ENCODE peak calls at places on chromosomes 13 and 19, in ten cellular contexts. G is K562; U is tibial artery; L is transverse colon; Q is SJSA1; Y is naive thymus-derived CD4-positive, alpha-beta T cell; V is esophagus squamous epithelium; I is uterus; W is left ventricle myocardium inferior; Z is neuronal stem cell. C is an unnamed sample. For H3K4me1, the result is how much of the 10 kb centered on the place peaks cover.

GRCh38 chr13:23018143-23018542 is 162.6 kb upstream of the SGCG start:
- DNase-seq in G (no peak), U (no peak), L (no peak), Q (no peak), Y (no peak), V (no peak), I (no peak), W (no peak), Z (no peak), C (no peak)

GRCh38 chr19:54551293-54551692 is 22.3 kb upstream of the LILRA2 start:
- DNase-seq in G (no peak), U (no peak), L (no peak), Q (no peak), Y (no peak), V (no peak), I (no peak), W (no peak), Z (no peak), C (peak)

GRCh38 chr13:20149762-20150161 is 11.1 kb downstream of the GJA3 start:
- DNase-seq in G (no peak), U (no peak), L (no peak), Q (no peak), Y (no peak), V (no peak), I (no peak), W (no peak), Z (no peak), C (no peak)

GRCh38 chr13:90177519-90177918 is 1170.0 kb upstream of the MIR17HG start:
- DNase-seq in G (no peak), U (no peak), L (no peak), Q (no peak), Y (no peak), V (no peak), I (no peak), W (no peak), Z (no peak), C (no peak)

GRCh38 chr13:44680746-44681355 is 104.7 kb upstream of the TSC22D1 start:
- DNase-seq in G (no peak), U (no peak), L (no peak), Q (no peak), Y (no peak), V (no peak), I (no peak), W (no peak), Z (no peak), C (no peak)

GRCh38 chr13:114047358-114047881 is 73.5 kb upstream of the C13orf46 start:
- DNase-seq in G (peak), U (no peak), L (peak), Q (no peak), Y (no peak), V (no peak), I (peak), W (no peak), Z (no peak), C (no peak)

GRCh38 chr13:71355010-71355409 is 512.0 kb downstream of the DACH1 start:
- DNase-seq in G (no peak), U (no peak), L (no peak), Q (no peak), Y (no peak), V (no peak), I (no peak), W (no peak), Z (no peak), C (no peak)

GRCh38 chr13:108920137-108920536 is 290.7 kb downstream of the MYO16 start:
- DNase-seq in G (no peak), U (no peak), L (no peak), Q (no peak), Y (no peak), V (no peak), I (no peak), W (no peak), Z (no peak), C (no peak)

GRCh38 chr13:76331948-76332712 is 554.1 kb downstream of the KCTD12 start:
- DNase-seq in G (no peak), U (no peak), L (no peak), Q (no peak), Y (no peak), V (no peak), I (no peak), W (no peak), Z (no peak), C (no peak)

GRCh38 chr13:68988176-68988575 is 1119.5 kb upstream of the ATXN8OS start:
- DNase-seq in G (no peak), U (no peak), L (no peak), Q (no peak), Y (no peak), V (no peak), I (no peak), W (no peak), Z (no peak), C (no peak)

GRCh38 chr19:11481777-11482383 is 1.0 kb upstream of the ELAVL3 start:
- DNase-seq in G (peak), U (peak), L (peak), Q (peak), Y (peak), V (no peak), I (peak), W (peak), Z (peak), C (peak)

GRCh38 chr19:19224150-19224851 is 12.5 kb downstream of the NCAN start:
- DNase-seq in G (no peak), U (no peak), L (no peak), Q (no peak), Y (no peak), V (no peak), I (no peak), W (no peak), Z (no peak), C (no peak)

GRCh38 chr13:31200636-31200970 is 828 bp downstream of the B3GLCT start:
- DNase-seq in G (peak), U (peak), L (peak), Q (peak), Y (no peak), V (no peak), I (peak), W (peak), Z (peak), C (peak)

GRCh38 chr19:14677464-14677863 is 2.8 kb upstream of the ADGRE3 start:
- DNase-seq in G (no peak), U (no peak), L (no peak), Q (no peak), Y (no peak), V (no peak), I (no peak), W (no peak), Z (no peak), C (no peak)

GRCh38 chr19:4647676-4648644 is 8.6 kb downstream of the TNFAIP8L1 start:
- DNase-seq in G (no peak), U (no peak), L (no peak), Q (no peak), Y (no peak), V (no peak), I (peak), W (peak), Z (no peak), C (no peak)

GRCh38 chr19:45517641-45518468 is 10.6 kb downstream of the VASP start:
- DNase-seq in G (no peak), U (no peak), L (no peak), Q (no peak), Y (no peak), V (no peak), I (no peak), W (no peak), Z (no peak), C (no peak)

GRCh38 chr13:93603043-93603442 is 376.4 kb downstream of the GPC6 start:
- DNase-seq in G (no peak), U (no peak), L (no peak), Q (peak), Y (no peak), V (no peak), I (no peak), W (no peak), Z (no peak), C (no peak)

GRCh38 chr13:85406269-85406975 is 392.8 kb downstream of the SLITRK6 start:
- DNase-seq in G (no peak), U (no peak), L (no peak), Q (no peak), Y (no peak), V (no peak), I (no peak), W (no peak), Z (no peak), C (no peak)

GRCh38 chr13:50127017-50127725 is 111.9 kb downstream of the KCNRG start:
- DNase-seq in G (no peak), U (peak), L (peak), Q (no peak), Y (peak), V (no peak), I (peak), W (peak), Z (peak), C (peak)

GRCh38 chr13:33445024-33445423 is 159.5 kb upstream of the STARD13 start:
- DNase-seq in G (no peak), U (no peak), L (no peak), Q (no peak), Y (no peak), V (no peak), I (no peak), W (no peak), Z (no peak), C (no peak)

GRCh38 chr19:46442808-46443450 is 14.2 kb upstream of the PNMA8C start:
- DNase-seq in G (no peak), U (peak), L (no peak), Q (peak), Y (no peak), V (no peak), I (peak), W (no peak), Z (no peak), C (no peak)

GRCh38 chr19:3068071-3068470 is 5.8 kb upstream of the TLE5 start:
- DNase-seq in G (no peak), U (peak), L (no peak), Q (no peak), Y (no peak), V (no peak), I (no peak), W (no peak), Z (no peak), C (no peak)

GRCh38 chr19:47595937-47596336 is 13.0 kb upstream of the BICRA start:
- DNase-seq in G (no peak), U (no peak), L (no peak), Q (no peak), Y (no peak), V (no peak), I (no peak), W (no peak), Z (no peak), C (no peak)

GRCh38 chr13:99800004-99800403 is 171.6 kb downstream of the ZIC5 start:
- DNase-seq in G (peak), U (no peak), L (no peak), Q (no peak), Y (no peak), V (no peak), I (no peak), W (no peak), Z (no peak), C (no peak)

GRCh38 chr13:20394506-20394905 is 131.2 kb downstream of the CRYL1 start:
- DNase-seq in G (no peak), U (no peak), L (no peak), Q (no peak), Y (no peak), V (no peak), I (no peak), W (no peak), Z (no peak), C (no peak)

GRCh38 chr13:79679334-79679733 is 198.4 kb downstream of the NDFIP2 start:
- DNase-seq in G (peak), U (peak), L (peak), Q (peak), Y (no peak), V (no peak), I (peak), W (peak), Z (peak), C (peak)

GRCh38 chr13:50481936-50482335 is 361.6 kb downstream of the DLEU7 start:
- DNase-seq in G (no peak), U (no peak), L (no peak), Q (no peak), Y (no peak), V (no peak), I (no peak), W (no peak), Z (no peak), C (no peak)

GRCh38 chr13:79423340-79423739 is 17.3 kb upstream of the RBM26 start:
- DNase-seq in G (no peak), U (no peak), L (no peak), Q (no peak), Y (no peak), V (no peak), I (no peak), W (no peak), Z (no peak), C (no peak)

GRCh38 chr13:106814389-106814903 is 246.5 kb upstream of the ARGLU1 start:
- DNase-seq in G (no peak), U (no peak), L (no peak), Q (no peak), Y (no peak), V (no peak), I (no peak), W (no peak), Z (no peak), C (no peak)

GRCh38 chr13:105410602-105411001 is 1124.9 kb downstream of the EFNB2 start:
- DNase-seq in G (peak), U (no peak), L (peak), Q (peak), Y (no peak), V (no peak), I (peak), W (peak), Z (peak), C (no peak)

GRCh38 chr13:73740681-73741080 is 393.5 kb downstream of the KLF12 start:
- DNase-seq in G (no peak), U (no peak), L (no peak), Q (no peak), Y (no peak), V (no peak), I (no peak), W (no peak), Z (no peak), C (no peak)

GRCh38 chr13:73738626-73739025 is 395.6 kb downstream of the KLF12 start:
- DNase-seq in G (no peak), U (no peak), L (no peak), Q (no peak), Y (no peak), V (no peak), I (no peak), W (no peak), Z (no peak), C (no peak)

GRCh38 chr13:73741742-73742141 is 392.5 kb downstream of the KLF12 start:
- DNase-seq in G (no peak), U (no peak), L (no peak), Q (no peak), Y (no peak), V (no peak), I (no peak), W (no peak), Z (no peak), C (no peak)

GRCh38 chr13:73737214-73737613 is 397.0 kb downstream of the KLF12 start:
- DNase-seq in G (no peak), U (no peak), L (no peak), Q (no peak), Y (no peak), V (no peak), I (no peak), W (no peak), Z (no peak), C (no peak)

DNA sequence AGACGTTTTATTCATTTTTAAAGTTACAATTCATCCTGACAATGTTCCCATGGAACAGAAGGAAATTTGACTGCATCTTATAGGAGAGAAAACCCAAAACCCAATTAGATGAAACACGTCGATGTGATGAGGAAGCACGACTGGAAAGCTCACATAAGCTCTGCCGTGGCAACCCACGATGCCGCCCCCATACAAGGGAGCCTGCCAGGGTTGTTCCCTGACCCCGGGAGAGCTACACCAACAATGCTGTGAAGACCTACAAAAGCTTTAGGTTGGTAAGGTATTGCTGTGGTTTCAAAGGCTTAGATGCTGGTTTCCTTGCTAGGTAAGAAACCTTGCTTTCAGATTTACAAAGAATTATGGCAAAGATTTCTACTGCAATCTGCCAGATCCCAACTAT is 393.1 kb downstream of the KLF12 start:
- DNase-seq in G (no peak), U (no peak), L (no peak), Q (no peak), Y (no peak), V (no peak), I (no peak), W (no peak), Z (no peak), C (no peak)
- H3K4me3 ChIP-seq in G (no peak), U (no peak), L (peak), Q (no peak), Y (peak), V (no peak), I (no peak), W (peak), Z (no peak), C (no peak)

DNA sequence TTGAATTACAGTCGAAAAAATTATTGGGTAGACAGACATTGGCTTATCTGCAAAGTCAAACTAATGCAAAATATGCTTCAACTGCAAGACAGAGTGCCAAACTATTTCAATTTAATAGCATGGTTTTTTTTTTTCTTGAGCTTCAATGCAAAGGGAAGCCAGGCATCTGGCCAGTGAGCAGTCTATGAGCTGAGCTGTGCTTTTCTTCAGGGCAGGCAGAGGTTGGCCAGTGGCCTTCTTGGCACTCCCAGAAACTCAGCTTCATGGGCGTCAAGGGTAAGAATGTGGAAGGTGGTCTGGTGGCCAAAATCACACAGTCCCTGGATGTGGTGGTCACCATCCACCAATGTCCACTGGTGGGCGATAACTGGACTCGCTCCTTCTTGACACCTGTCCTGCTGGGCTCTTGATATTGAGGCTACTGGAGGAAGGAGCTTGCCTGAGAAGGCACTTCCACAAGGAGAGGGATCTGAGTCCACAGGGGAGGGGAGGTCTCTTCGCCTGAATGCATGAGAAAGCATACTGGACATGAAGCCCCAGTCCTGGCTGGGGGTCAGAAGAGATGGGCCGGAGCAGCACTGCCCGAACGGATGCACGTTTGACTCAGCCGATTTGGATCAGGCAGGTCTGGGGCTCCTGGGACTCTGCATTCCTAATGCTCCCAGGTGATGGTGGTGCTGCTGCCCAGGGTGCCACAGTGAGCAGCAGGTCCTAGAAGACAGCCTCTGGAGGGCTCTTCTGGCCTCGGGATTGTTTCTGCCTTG is 17.1 kb downstream of the COL4A2 start:
- DNase-seq in G (no peak), U (peak), L (no peak), Q (no peak), Y (no peak), V (no peak), I (no peak), W (no peak), Z (no peak), C (no peak)
- H3K4me1 ChIP-seq in G (under half), U (under half), L (under half), Q (half or more), Y (under half), V (under half), I (under half), W (half or more), Z (under half), C (under half)

GRCh38 chr19:8393192-8393870 is 3.2 kb downstream of the RAB11B start:
- DNase-seq in G (no peak), U (no peak), L (no peak), Q (no peak), Y (no peak), V (no peak), I (no peak), W (no peak), Z (no peak), C (no peak)
- H3K27ac ChIP-seq in G (no peak), U (peak), L (peak), Q (no peak), Y (no peak), V (peak), I (peak), W (peak), Z (peak), C (no peak)

GRCh38 chr13:112981361-112981905 is 12.4 kb downstream of the MCF2L start:
- DNase-seq in G (no peak), U (no peak), L (no peak), Q (no peak), Y (no peak), V (no peak), I (no peak), W (no peak), Z (no peak), C (no peak)
- H3K4me3 ChIP-seq in G (no peak), U (peak), L (no peak), Q (no peak), Y (no peak), V (no peak), I (no peak), W (peak), Z (no peak), C (no peak)

GRCh38 chr13:72745260-72745659 is 17.5 kb downstream of the BORA start:
- DNase-seq in G (no peak), U (no peak), L (no peak), Q (no peak), Y (no peak), V (no peak), I (no peak), W (no peak), Z (no peak), C (no peak)
- H3K4me1 ChIP-seq in G (under half), U (under half), L (under half), Q (under half), Y (under half), V (under half), I (under half), W (under half), Z (under half), C (under half)

GRCh38 chr13:111877906-111878305 is 189.0 kb upstream of the SOX1 start:
- DNase-seq in G (no peak), U (no peak), L (no peak), Q (no peak), Y (no peak), V (no peak), I (no peak), W (no peak), Z (no peak), C (no peak)

GRCh38 chr13:111882351-111882750 is 184.6 kb upstream of the SOX1 start:
- DNase-seq in G (no peak), U (no peak), L (no peak), Q (no peak), Y (no peak), V (no peak), I (no peak), W (no peak), Z (no peak), C (no peak)

GRCh38 chr13:111881700-111882099 is 185.2 kb upstream of the SOX1 start:
- DNase-seq in G (no peak), U (no peak), L (no peak), Q (no peak), Y (no peak), V (no peak), I (no peak), W (no peak), Z (no peak), C (no peak)

GRCh38 chr13:111880185-111880584 is 186.8 kb upstream of the SOX1 start:
- DNase-seq in G (no peak), U (peak), L (no peak), Q (no peak), Y (no peak), V (no peak), I (no peak), W (no peak), Z (no peak), C (no peak)

DNA sequence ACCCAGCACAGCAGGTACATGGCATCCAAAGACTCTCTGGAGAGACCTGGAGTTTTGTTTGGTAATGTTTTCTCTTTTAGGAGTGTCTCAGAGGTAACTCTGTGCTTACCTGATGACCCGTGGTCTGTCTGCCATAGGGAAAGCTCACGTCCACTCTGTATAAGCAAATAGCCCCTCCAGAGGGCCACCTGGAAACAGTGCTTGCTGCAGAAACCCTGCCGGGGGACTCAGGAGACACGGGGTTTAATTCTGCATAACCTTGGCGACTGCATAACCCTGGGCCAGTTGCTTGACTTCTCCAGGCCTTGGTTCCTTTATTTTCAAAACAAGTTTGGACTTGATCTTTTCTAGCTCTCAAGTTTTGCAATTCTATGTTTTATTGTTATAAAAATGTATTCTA is 187.2 kb upstream of the SOX1 start:
- DNase-seq in G (no peak), U (no peak), L (no peak), Q (no peak), Y (no peak), V (no peak), I (no peak), W (no peak), Z (no peak), C (no peak)
- H3K27ac ChIP-seq in G (no peak), U (no peak), L (no peak), Q (no peak), Y (no peak), V (no peak), I (no peak), W (no peak), Z (no peak), C (no peak)

GRCh38 chr13:112106467-112107141 is 39.7 kb downstream of the SOX1 start:
- DNase-seq in G (no peak), U (no peak), L (no peak), Q (no peak), Y (no peak), V (no peak), I (no peak), W (no peak), Z (peak), C (no peak)
- H3K4me3 ChIP-seq in G (no peak), U (no peak), L (no peak), Q (no peak), Y (no peak), V (no peak), I (no peak), W (no peak), Z (peak), C (no peak)

GRCh38 chr19:35752746-35753350 is 4.0 kb downstream of the HSPB6 start:
- DNase-seq in G (no peak), U (no peak), L (peak), Q (no peak), Y (no peak), V (no peak), I (no peak), W (no peak), Z (no peak), C (no peak)
- H3K4me1 ChIP-seq in G (under half), U (under half), L (under half), Q (under half), Y (under half), V (under half), I (under half), W (half or more), Z (under half), C (under half)